ENCODE peak calls at places on chromosomes 2 and 18, in nine cellular contexts. H is mucosa of gallbladder; Z is T-helper 1 cell; V is NCI-H1048; M is stimulated activated CD8-positive, alpha-beta memory T cell treated with anti-CD3 and anti-CD28 coated beads, Interleukin-4, amount 100 ng/mL, for 1 hour; N is fibroblast of gingiva; X is lung; Q is amygdala; C is mesenteric fat pad. K is an unnamed sample.
A peak's percentile ranks its signal among the peaks of the same experiment; 100 is the strongest.

GRCh38 chr2:236659758-236660150 is 90.1 kb downstream of the ACKR3 start:
- DNase-seq in H (peak; percentile 6), Z (no peak), V (no peak), M (no peak), N (no peak), X (peak; percentile 26), Q (no peak), C (no peak), K (no peak)

GRCh38 chr2:36653967-36654694 is 42.4 kb upstream of the VIT start:
- DNase-seq in H (no peak), Z (no peak), V (no peak), M (no peak), N (no peak), X (no peak), Q (no peak), C (no peak), K (no peak)

GRCh38 chr2:238654479-238654878 is 193.4 kb upstream of the TWIST2 start:
- DNase-seq in H (no peak), Z (no peak), V (no peak), M (no peak), N (no peak), X (no peak), Q (no peak), C (no peak), K (no peak)

GRCh38 chr2:237833546-237833945 is 25.9 kb upstream of the RAMP1 start:
- DNase-seq in H (no peak), Z (no peak), V (no peak), M (no peak), N (no peak), X (no peak), Q (no peak), C (no peak), K (no peak)

GRCh38 chr2:61750624-61751023 is 103.2 kb downstream of the FAM161A start:
- DNase-seq in H (no peak), Z (no peak), V (no peak), M (no peak), N (peak; percentile 6), X (no peak), Q (no peak), C (no peak), K (no peak)

GRCh38 chr2:232292395-232293154 is 86.0 kb upstream of the ALPP start:
- DNase-seq in H (peak; percentile 50), Z (peak; percentile 28), V (no peak), M (no peak), N (peak; percentile 33), X (peak; percentile 54), Q (no peak), C (no peak), K (peak; percentile 73)

GRCh38 chr18:71105078-71105819 is 816.4 kb downstream of the SOCS6 start:
- DNase-seq in H (no peak), Z (no peak), V (no peak), M (no peak), N (peak; percentile 21), X (no peak), Q (no peak), C (no peak), K (no peak)

GRCh38 chr2:235055891-235056516 is 104.2 kb downstream of the SH3BP4 start:
- DNase-seq in H (peak; percentile 28), Z (no peak), V (no peak), M (no peak), N (no peak), X (peak; percentile 41), Q (no peak), C (peak; percentile 62), K (peak; percentile 87)

GRCh38 chr2:8627019-8627691 is 54.7 kb upstream of the ID2 start:
- DNase-seq in H (no peak), Z (no peak), V (no peak), M (no peak), N (no peak), X (no peak), Q (no peak), C (peak; percentile 89), K (peak; percentile 13)

GRCh38 chr18:79064228-79064627 is 5.0 kb upstream of the ATP9B start:
- DNase-seq in H (no peak), Z (no peak), V (no peak), M (no peak), N (no peak), X (no peak), Q (no peak), C (no peak), K (peak; percentile 81)

GRCh38 chr2:46351388-46352141 is 54.4 kb downstream of the EPAS1 start:
- DNase-seq in H (peak; percentile 48), Z (peak; percentile 46), V (no peak), M (peak; percentile 26), N (no peak), X (no peak), Q (no peak), C (no peak), K (no peak)

GRCh38 chr2:37600735-37601134 is 70.7 kb downstream of the CDC42EP3 start:
- DNase-seq in H (no peak), Z (no peak), V (no peak), M (no peak), N (no peak), X (no peak), Q (no peak), C (no peak), K (no peak)

GRCh38 chr2:151947524-151948165 is 119.4 kb upstream of the ARL5A start:
- DNase-seq in H (no peak), Z (no peak), V (no peak), M (no peak), N (peak; percentile 13), X (peak; percentile 61), Q (no peak), C (no peak), K (no peak)

GRCh38 chr18:79242246-79242645 is 153.5 kb upstream of the NFATC1 start:
- DNase-seq in H (no peak), Z (no peak), V (no peak), M (no peak), N (no peak), X (no peak), Q (no peak), C (no peak), K (no peak)

GRCh38 chr2:138219961-138220360 is 255.7 kb downstream of the HNMT start:
- DNase-seq in H (no peak), Z (no peak), V (no peak), M (no peak), N (no peak), X (no peak), Q (no peak), C (no peak), K (no peak)

GRCh38 chr2:159677654-159678053 is 34.7 kb upstream of the MARCHF7 start:
- DNase-seq in H (no peak), Z (no peak), V (no peak), M (no peak), N (peak; percentile 9), X (no peak), Q (no peak), C (no peak), K (no peak)

GRCh38 chr2:195575879-195576391 is 81.1 kb upstream of the SLC39A10 start:
- DNase-seq in H (no peak), Z (no peak), V (no peak), M (no peak), N (peak; percentile 78), X (no peak), Q (no peak), C (no peak), K (peak; percentile 47)

GRCh38 chr2:10493636-10494281 is 45.6 kb upstream of the ODC1 start:
- DNase-seq in H (peak; percentile 40), Z (peak; percentile 70), V (no peak), M (peak; percentile 62), N (peak; percentile 5), X (peak; percentile 57), Q (no peak), C (peak; percentile 89), K (peak; percentile 92)

GRCh38 chr2:191638079-191638801 is 39.7 kb upstream of the NABP1 start:
- DNase-seq in H (no peak), Z (no peak), V (peak; percentile 60), M (no peak), N (peak; percentile 8), X (no peak), Q (no peak), C (no peak), K (peak; percentile 86)

GRCh38 chr2:23662941-23663729 is 263.8 kb downstream of the ATAD2B start:
- DNase-seq in H (no peak), Z (no peak), V (no peak), M (no peak), N (no peak), X (no peak), Q (no peak), C (no peak), K (peak; percentile 33)

GRCh38 chr2:195848119-195848899 is 191.3 kb downstream of the SLC39A10 start:
- DNase-seq in H (no peak), Z (no peak), V (no peak), M (no peak), N (no peak), X (no peak), Q (no peak), C (no peak), K (peak; percentile 49)

GRCh38 chr2:223262946-223263345 is 211.0 kb downstream of the KCNE4 start:
- DNase-seq in H (no peak), Z (no peak), V (no peak), M (no peak), N (no peak), X (no peak), Q (no peak), C (no peak), K (no peak)

GRCh38 chr2:64568836-64569235 is 44.7 kb downstream of the AFTPH start:
- DNase-seq in H (no peak), Z (no peak), V (no peak), M (no peak), N (no peak), X (no peak), Q (no peak), C (no peak), K (no peak)

GRCh38 chr2:233264667-233265066 is 13.2 kb downstream of the ATG16L1 start:
- DNase-seq in H (no peak), Z (no peak), V (no peak), M (no peak), N (no peak), X (no peak), Q (no peak), C (no peak), K (no peak)

GRCh38 chr18:22701326-22701725 is 231.8 kb upstream of the RBBP8 start:
- DNase-seq in H (no peak), Z (no peak), V (no peak), M (no peak), N (no peak), X (no peak), Q (no peak), C (no peak), K (no peak)

GRCh38 chr2:110755494-110756078 is 23.2 kb downstream of the ACOXL start:
- DNase-seq in H (no peak), Z (no peak), V (no peak), M (no peak), N (no peak), X (no peak), Q (no peak), C (no peak), K (peak; percentile 53)

GRCh38 chr2:61789807-61790602 is 63.9 kb downstream of the FAM161A start:
- DNase-seq in H (no peak), Z (no peak), V (peak; percentile 15), M (no peak), N (no peak), X (no peak), Q (no peak), C (no peak), K (peak; percentile 58)

GRCh38 chr2:73284296-73285161 is at the start of gene FBXO41:
- DNase-seq in H (peak; percentile 18), Z (peak; percentile 43), V (no peak), M (peak; percentile 52), N (peak; percentile 28), X (no peak), Q (no peak), C (no peak), K (peak; percentile 85)

GRCh38 chr2:61995515-61995914 is 90.0 kb downstream of the COMMD1 start:
- DNase-seq in H (no peak), Z (no peak), V (no peak), M (no peak), N (no peak), X (no peak), Q (no peak), C (no peak), K (no peak)

GRCh38 chr2:126482582-126483464 is 173.1 kb upstream of the GYPC start:
- DNase-seq in H (no peak), Z (no peak), V (no peak), M (no peak), N (no peak), X (no peak), Q (no peak), C (no peak), K (peak; percentile 45)